ENCODE peak calls at places on chromosomes 4 and X, in six cellular contexts. P is transverse colon, E is endodermal cell, S is PC-3, B is brain microvascular endothelial cell, K is HepG2. H is an unnamed sample.

GRCh38 chrX:47900833-47901232 is 64.1 kb downstream of the ZNF81 start:
- DNase-seq in B (no peak), S (no peak), E (no peak), P (no peak), K (no peak), H (no peak)

GRCh38 chrX:123860983-123861382 is 1.1 kb downstream of the XIAP start:
- DNase-seq in K (no peak), P (no peak), S (peak; percentile 23), E (no peak), B (peak; percentile 4), H (no peak)

GRCh38 chr4:20591571-20592455 is 108.4 kb upstream of the PACRGL start:
- DNase-seq in S (no peak), B (no peak), E (no peak), P (no peak), K (no peak), H (no peak)

GRCh38 chrX:30308263-30309138 is 689 bp downstream of the NR0B1 start:
- DNase-seq in E (peak; percentile 82), S (no peak), B (no peak), K (no peak), P (no peak), H (peak; percentile 76)

GRCh38 chr4:83112239-83112638 is 2.3 kb downstream of the PLAC8 start:
- DNase-seq in B (no peak), P (peak; percentile 21), S (no peak), E (no peak), K (peak; percentile 12), H (no peak)

GRCh38 chrX:31871989-31872388 is 800.1 kb upstream of the FTHL17 start:
- DNase-seq in B (peak; percentile 33), K (no peak), S (no peak), E (no peak), P (no peak), H (peak; percentile 18)

GRCh38 chr4:94639298-94639697 is 118.5 kb upstream of the BMPR1B start:
- DNase-seq in B (no peak), K (no peak), P (no peak), S (no peak), E (no peak), H (no peak)

GRCh38 chrX:108071578-108071977 is 19.8 kb downstream of the PSMD10 start:
- DNase-seq in P (no peak), S (no peak), K (no peak), B (no peak), E (no peak), H (no peak)

GRCh38 chr4:101938836-101939235 is 148.3 kb downstream of the BANK1 start:
- DNase-seq in S (no peak), B (no peak), K (no peak), P (no peak), E (no peak), H (no peak)

GRCh38 chrX:36436286-36436860 is 516.8 kb downstream of the CFAP47 start:
- DNase-seq in K (no peak), S (no peak), B (no peak), E (no peak), P (no peak), H (no peak)

GRCh38 chr4:109708990-109709389 is 5.7 kb upstream of the CASP6 start:
- DNase-seq in B (no peak), E (no peak), K (no peak), P (no peak), S (no peak), H (no peak)

GRCh38 chr4:117491531-117491930 is 406.2 kb upstream of the TRAM1L1 start:
- DNase-seq in S (no peak), E (no peak), P (no peak), K (no peak), B (no peak), H (no peak)

GRCh38 chrX:22698151-22698550 is 301.6 kb upstream of the DDX53 start:
- DNase-seq in B (no peak), S (no peak), E (no peak), K (no peak), P (no peak), H (no peak)

GRCh38 chr4:106530816-106531215 is 162.2 kb upstream of the GIMD1 start:
- DNase-seq in E (no peak), S (no peak), K (no peak), B (no peak), P (no peak), H (no peak)

GRCh38 chr4:167233523-167234387 is 539 bp downstream of the SPOCK3 start:
- DNase-seq in S (peak; percentile 26), E (peak; percentile 69), B (peak; percentile 2), K (no peak), P (no peak), H (no peak)

GRCh38 chr4:7964890-7965662 is 25.4 kb upstream of the AFAP1 start:
- DNase-seq in E (peak; percentile 68), P (no peak), S (peak; percentile 44), K (no peak), B (no peak), H (no peak)

GRCh38 chrX:68511255-68511654 is 12.4 kb downstream of the YIPF6 start:
- DNase-seq in P (peak; percentile 18), S (peak; percentile 70), B (peak; percentile 30), K (peak; percentile 30), E (peak; percentile 69), H (peak; percentile 48)

GRCh38 chrX:129791961-129792570 is 12.3 kb downstream of the SASH3 start:
- DNase-seq in K (no peak), E (no peak), P (no peak), S (no peak), B (no peak), H (no peak)

GRCh38 chr4:8285976-8286718 is 16.6 kb downstream of the HTRA3 start:
- DNase-seq in P (no peak), K (no peak), E (no peak), B (no peak), S (no peak), H (no peak)

GRCh38 chr4:107492566-107492965 is 227.5 kb downstream of the PAPSS1 start:
- DNase-seq in E (no peak), B (no peak), P (no peak), K (no peak), S (no peak), H (no peak)

GRCh38 chr4:71214578-71214977 is 124.2 kb upstream of the SLC4A4 start:
- DNase-seq in E (no peak), P (no peak), K (no peak), B (no peak), S (no peak), H (no peak)

GRCh38 chr4:146202665-146203064 is 11.7 kb upstream of the REELD1 start:
- DNase-seq in S (no peak), E (no peak), B (no peak), P (no peak), K (no peak), H (no peak)

GRCh38 chr4:12409507-12410190 is 981.0 kb upstream of the HS3ST1 start:
- DNase-seq in P (no peak), K (no peak), E (no peak), S (peak; percentile 50), B (no peak), H (no peak)

GRCh38 chr4:18535948-18536347 is 514.4 kb upstream of the LCORL start:
- DNase-seq in P (no peak), K (no peak), B (no peak), E (no peak), S (no peak), H (no peak)

GRCh38 chrX:48508400-48509244 is at the start of gene PORCN:
- DNase-seq in P (peak; percentile 88), S (peak; percentile 68), B (peak; percentile 35), K (peak; percentile 35), E (peak; percentile 90), H (peak; percentile 84)

GRCh38 chrX:112636951-112637541 is 42.7 kb downstream of the LHFPL1 start:
- DNase-seq in K (no peak), S (no peak), E (no peak), P (no peak), B (peak; percentile 63), H (no peak)

GRCh38 chrX:139204903-139205667 is 325.5 kb upstream of the F9 start:
- DNase-seq in K (no peak), P (peak; percentile 26), S (peak; percentile 58), B (no peak), E (peak; percentile 87), H (no peak)

DNA sequence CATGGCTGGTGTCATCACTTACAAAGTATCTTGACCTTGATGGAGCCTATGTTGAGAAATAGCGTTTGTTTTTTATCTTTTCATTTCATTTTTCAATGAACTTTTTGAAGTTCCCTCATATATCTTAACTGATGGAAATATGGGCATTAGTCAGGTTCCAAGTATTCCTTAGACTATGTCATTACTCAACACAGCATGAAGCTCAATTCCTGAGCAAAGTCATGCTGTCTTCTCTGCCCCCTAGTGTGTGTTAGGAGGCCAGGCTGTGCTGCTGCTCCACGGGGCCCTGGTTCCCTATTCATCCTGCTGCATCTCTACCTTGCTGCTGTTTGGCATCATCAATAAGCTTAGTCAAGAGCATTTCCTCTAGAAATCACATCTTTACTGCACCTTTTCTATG is 40.9 kb downstream of the GPR143 start:
- DNase-seq in E (no peak), S (no peak), K (no peak), B (peak; percentile 28), P (no peak), H (no peak)
- H3K27ac ChIP-seq in E (no peak overlapping the region), S (no peak overlapping the region), K (no peak overlapping the region), B (no peak overlapping the region), P (no peak overlapping the region), H (no peak overlapping the region)

GRCh38 chr4:55906999-55907398 is 41.7 kb upstream of the CEP135 start:
- DNase-seq in E (no peak), P (no peak), S (peak; percentile 97), B (no peak), K (no peak), H (no peak)

GRCh38 chr4:55907469-55907868 is 41.3 kb upstream of the CEP135 start:
- DNase-seq in B (no peak), E (no peak), P (no peak), K (no peak), S (no peak), H (no peak)

GRCh38 chr4:55902677-55903076 is 46.1 kb upstream of the CEP135 start:
- DNase-seq in P (no peak), E (no peak), S (no peak), K (no peak), B (no peak), H (no peak)

GRCh38 chr4:55906323-55906722 is 42.4 kb upstream of the CEP135 start:
- DNase-seq in P (no peak), E (no peak), B (no peak), S (no peak), K (no peak), H (no peak)

GRCh38 chr4:55903577-55903976 is 45.2 kb upstream of the CEP135 start:
- DNase-seq in S (no peak), B (no peak), K (no peak), P (no peak), E (no peak), H (no peak)
- H3K4me3 ChIP-seq in S (no peak overlapping the region), B (no peak overlapping the region), K (no peak overlapping the region), P (no peak overlapping the region), E (no peak overlapping the region), H (no peak overlapping the region)

DNA sequence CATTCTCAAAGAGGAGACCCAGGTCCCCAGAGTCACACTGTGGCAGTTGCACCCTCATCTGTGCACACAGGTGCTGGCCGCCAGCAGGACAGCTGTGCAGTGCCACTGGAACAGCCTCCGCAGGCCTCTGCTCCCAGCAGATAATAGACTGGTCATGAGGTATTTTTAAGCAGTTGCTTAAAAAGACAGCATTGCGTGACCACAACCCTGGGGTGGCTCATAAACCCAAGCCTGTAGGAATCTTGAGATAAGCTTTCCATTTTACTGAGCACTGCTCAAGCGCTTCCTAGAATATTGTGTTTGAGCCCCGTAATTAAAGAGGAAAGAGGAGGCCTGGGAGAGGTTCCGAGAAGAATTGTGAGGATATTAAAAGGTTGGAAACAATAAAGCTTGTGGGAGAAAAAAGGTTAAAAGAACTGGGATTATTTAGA is 86.4 kb upstream of the KIT start:
- DNase-seq in B (peak; percentile 9), E (no peak), K (no peak), P (no peak), S (no peak), H (no peak)
- H3K27ac ChIP-seq in B (no peak overlapping the region), E (no peak overlapping the region), K (no peak overlapping the region), P (no peak overlapping the region), S (no peak overlapping the region), H (no peak overlapping the region)

GRCh38 chr4:2786152-2786671 is 6.7 kb upstream of the SH3BP2 start:
- DNase-seq in P (peak; percentile 34), B (no peak), S (no peak), E (no peak), K (no peak), H (no peak)
- H3K4me3 ChIP-seq in P (no peak overlapping the region), B (no peak overlapping the region), S (no peak overlapping the region), E (no peak overlapping the region), K (no peak overlapping the region), H (no peak overlapping the region)